ENCODE peak calls at places on chromosomes 4 and X, in four cellular contexts. One of them, this sample, is unnamed.

GRCh38 chr4:114495471-114495928 is 103.1 kb upstream of the UGT8 start:
- DNase-seq in esophagus muscularis mucosa: no peak
- DNase-seq in ovary: no peak
- DNase-seq in A549: no peak
- DNase-seq in this sample: no peak

GRCh38 chr4:102608190-102608589 is 107.0 kb downstream of the NFKB1 start:
- DNase-seq in ovary: no peak
- DNase-seq in A549: no peak
- DNase-seq in esophagus muscularis mucosa: no peak
- DNase-seq in this sample: no peak

GRCh38 chr4:127776620-127777019 is 5.5 kb upstream of the HSPA4L start:
- DNase-seq in ovary: no peak
- DNase-seq in esophagus muscularis mucosa: no peak
- DNase-seq in A549: no peak
- DNase-seq in this sample: no peak

GRCh38 chr4:81811562-81812293 is 340.0 kb upstream of the RASGEF1B start:
- DNase-seq in ovary: no peak
- DNase-seq in A549: no peak
- DNase-seq in esophagus muscularis mucosa: no peak
- DNase-seq in this sample: no peak

GRCh38 chrX:153474718-153475117 is 4.3 kb upstream of the HAUS7 start:
- DNase-seq in ovary: peak; percentile 81
- DNase-seq in esophagus muscularis mucosa: no peak
- DNase-seq in A549: no peak
- DNase-seq in this sample: no peak

GRCh38 chr4:16259531-16260246 is 33.4 kb upstream of the TAPT1 start:
- DNase-seq in A549: no peak
- DNase-seq in esophagus muscularis mucosa: no peak
- DNase-seq in ovary: no peak
- DNase-seq in this sample: no peak

GRCh38 chrX:135893294-135893817 is at the start of the genes CT45A10 and SAGE1:
- DNase-seq in ovary: no peak
- DNase-seq in esophagus muscularis mucosa: no peak
- DNase-seq in A549: peak; percentile 3
- DNase-seq in this sample: no peak

GRCh38 chr4:79241846-79242245 is 84.0 kb downstream of the NAA11 start:
- DNase-seq in esophagus muscularis mucosa: no peak
- DNase-seq in ovary: no peak
- DNase-seq in A549: no peak
- DNase-seq in this sample: no peak

GRCh38 chr4:65589331-65589730 is 81.0 kb downstream of the EPHA5 start:
- DNase-seq in ovary: no peak
- DNase-seq in A549: no peak
- DNase-seq in esophagus muscularis mucosa: no peak
- DNase-seq in this sample: no peak

GRCh38 chrX:108138814-108139213 is 47.2 kb downstream of the ATG4A start:
- DNase-seq in A549: no peak
- DNase-seq in esophagus muscularis mucosa: no peak
- DNase-seq in ovary: no peak
- DNase-seq in this sample: no peak

GRCh38 chr4:184348311-184349233 is 125.8 kb downstream of the IRF2 start:
- DNase-seq in ovary: peak; percentile 72
- DNase-seq in A549: peak; percentile 64
- DNase-seq in esophagus muscularis mucosa: no peak
- DNase-seq in this sample: no peak

GRCh38 chrX:41005445-41005992 is 79.7 kb upstream of the USP9X start:
- DNase-seq in esophagus muscularis mucosa: no peak
- DNase-seq in A549: no peak
- DNase-seq in ovary: no peak
- DNase-seq in this sample: no peak

GRCh38 chrX:20742106-20742505 is 475.4 kb upstream of the RPS6KA3 start:
- DNase-seq in esophagus muscularis mucosa: no peak
- DNase-seq in ovary: no peak
- DNase-seq in A549: no peak
- DNase-seq in this sample: no peak

GRCh38 chrX:20743054-20743453 is 476.3 kb upstream of the RPS6KA3 start:
- DNase-seq in esophagus muscularis mucosa: no peak
- DNase-seq in ovary: no peak
- DNase-seq in A549: no peak
- DNase-seq in this sample: no peak

GRCh38 chrX:20740443-20740842 is 473.7 kb upstream of the RPS6KA3 start:
- DNase-seq in A549: no peak
- DNase-seq in esophagus muscularis mucosa: no peak
- DNase-seq in ovary: no peak
- DNase-seq in this sample: no peak

GRCh38 chrX:20739038-20739745 is 472.5 kb upstream of the RPS6KA3 start:
- DNase-seq in A549: no peak
- DNase-seq in esophagus muscularis mucosa: no peak
- DNase-seq in ovary: no peak
- DNase-seq in this sample: no peak
- TF ChIP-seq EP300 in A549: no peak
- TF ChIP-seq EP300 in esophagus muscularis mucosa: no peak
- TF ChIP-seq EP300 in ovary: no peak
- TF ChIP-seq EP300 in this sample: no peak

DNA sequence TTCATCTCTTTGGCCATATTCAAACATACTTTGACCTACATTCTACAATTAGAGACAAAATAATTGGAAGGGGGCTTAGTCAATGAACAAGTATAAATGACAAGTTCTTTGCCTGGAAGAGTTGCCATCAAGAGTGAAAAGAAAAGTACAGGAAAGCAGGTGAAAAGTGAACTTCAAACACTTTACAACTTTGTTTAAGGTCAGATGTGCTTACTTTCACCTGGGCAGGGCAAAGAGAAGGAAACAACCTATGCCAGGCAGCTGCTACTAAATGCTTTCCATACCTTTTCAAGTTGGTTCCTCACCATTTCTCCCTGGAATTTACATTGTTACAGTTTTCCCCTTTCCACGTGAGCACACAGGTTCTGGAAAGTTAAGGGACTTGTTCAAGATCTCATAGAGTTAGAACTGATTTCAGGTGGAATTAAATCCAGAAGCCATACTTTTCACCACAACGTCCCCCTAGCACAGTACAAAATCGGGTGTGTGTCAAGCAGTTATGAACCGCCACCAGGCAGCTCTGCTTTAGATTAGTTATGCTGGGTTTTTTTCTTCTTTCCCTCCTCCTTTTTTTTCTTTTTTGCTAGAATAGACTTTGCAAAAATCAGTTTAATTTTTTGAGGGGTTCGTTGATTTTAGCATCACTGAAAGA is 30.9 kb upstream of the PITX2 start:
- DNase-seq in esophagus muscularis mucosa: no peak
- DNase-seq in ovary: no peak
- DNase-seq in A549: no peak
- DNase-seq in this sample: no peak
- TF ChIP-seq EP300 in esophagus muscularis mucosa: no peak
- TF ChIP-seq EP300 in ovary: no peak
- TF ChIP-seq EP300 in A549: no peak
- TF ChIP-seq EP300 in this sample: no peak

GRCh38 chr4:153257151-153257620 is 52.9 kb downstream of the TRIM2 start:
- DNase-seq in esophagus muscularis mucosa: no peak
- DNase-seq in ovary: no peak
- DNase-seq in A549: no peak
- DNase-seq in this sample: no peak
- TF ChIP-seq EP300 in esophagus muscularis mucosa: no peak
- TF ChIP-seq EP300 in ovary: no peak
- TF ChIP-seq EP300 in A549: no peak
- TF ChIP-seq EP300 in this sample: peak; percentile 61

GRCh38 chr4:177596035-177596434 is 153.8 kb upstream of the AGA start:
- DNase-seq in ovary: no peak
- DNase-seq in A549: peak; percentile 48
- DNase-seq in esophagus muscularis mucosa: no peak
- DNase-seq in this sample: no peak

GRCh38 chr4:177596991-177597390 is 154.8 kb upstream of the AGA start:
- DNase-seq in ovary: no peak
- DNase-seq in A549: no peak
- DNase-seq in esophagus muscularis mucosa: no peak
- DNase-seq in this sample: no peak

DNA sequence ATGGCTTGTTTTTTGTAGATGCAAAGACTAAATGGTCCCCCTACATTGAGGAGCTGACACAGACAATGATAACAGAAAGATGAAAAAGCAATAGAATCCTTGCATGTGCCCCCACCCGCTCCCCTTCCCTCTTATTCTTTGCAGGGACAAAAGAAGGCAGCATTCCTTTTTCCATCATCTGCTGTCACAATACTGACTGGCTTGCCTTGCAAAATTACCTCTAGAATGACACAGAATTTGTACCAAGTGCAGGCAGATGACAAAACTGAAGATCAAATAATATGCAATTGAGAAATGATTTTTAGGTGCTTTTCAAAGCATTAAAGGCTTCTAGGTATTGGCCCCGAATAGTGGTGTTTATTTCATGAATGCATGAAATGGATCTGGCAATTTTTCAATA is 153.2 kb upstream of the AGA start:
- DNase-seq in A549: no peak
- DNase-seq in esophagus muscularis mucosa: no peak
- DNase-seq in ovary: no peak
- DNase-seq in this sample: no peak
- TF ChIP-seq EP300 in A549: no peak
- TF ChIP-seq EP300 in esophagus muscularis mucosa: no peak
- TF ChIP-seq EP300 in ovary: no peak
- TF ChIP-seq EP300 in this sample: no peak

DNA sequence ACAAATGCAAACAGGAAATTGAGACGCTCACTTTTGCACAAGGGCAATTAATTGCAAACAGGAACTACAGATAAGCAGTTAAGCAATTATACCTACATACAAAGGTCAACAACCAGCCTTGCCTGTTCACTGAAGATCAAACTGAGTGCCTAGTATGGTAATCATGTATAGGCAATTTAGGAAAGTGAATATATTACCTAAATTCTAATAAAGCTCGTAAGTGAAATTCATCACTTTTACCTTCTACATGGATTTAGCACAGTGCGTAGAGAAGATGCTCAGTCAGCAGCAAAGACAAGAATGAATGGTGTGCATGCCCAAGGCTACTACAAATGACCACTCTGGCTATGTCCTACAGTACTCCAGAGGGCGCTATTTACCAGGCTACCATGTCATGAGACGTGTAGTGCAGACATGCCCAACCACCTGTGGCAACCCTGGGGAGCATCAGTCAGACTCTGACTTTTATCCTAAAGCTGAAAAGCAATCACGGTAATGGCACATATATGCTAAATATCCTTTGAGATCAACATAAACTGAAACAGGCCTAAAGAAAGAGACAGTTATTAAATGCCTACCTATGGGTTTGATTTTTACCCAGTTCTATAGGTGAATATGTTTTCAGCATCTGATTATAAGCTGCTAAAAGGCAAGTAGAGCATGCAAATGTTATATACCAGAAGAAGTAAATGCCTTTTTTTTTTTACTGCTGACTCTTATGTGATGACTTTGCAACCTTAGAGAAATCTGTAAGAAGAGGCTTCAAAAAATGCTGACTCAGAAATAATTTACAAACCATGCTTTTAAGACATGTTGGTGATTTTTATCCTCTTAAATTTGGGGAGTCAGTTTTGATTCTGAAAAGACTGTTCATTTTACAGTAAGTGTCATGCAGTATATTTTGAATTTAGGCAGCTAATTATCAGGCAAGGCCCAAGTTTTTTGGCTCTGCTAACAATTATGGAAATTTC is 178.0 kb downstream of the PPP3CA start:
- DNase-seq in esophagus muscularis mucosa: no peak
- DNase-seq in A549: peak; percentile 85
- DNase-seq in ovary: no peak
- DNase-seq in this sample: no peak
- TF ChIP-seq EP300 in esophagus muscularis mucosa: no peak
- TF ChIP-seq EP300 in A549: no peak
- TF ChIP-seq EP300 in ovary: no peak
- TF ChIP-seq EP300 in this sample: no peak

GRCh38 chr4:168321006-168321405 is 2.5 kb upstream of the DDX60 start:
- DNase-seq in A549: peak; percentile 5
- DNase-seq in esophagus muscularis mucosa: no peak
- DNase-seq in ovary: no peak
- DNase-seq in this sample: no peak

GRCh38 chr4:168319486-168320019 is 1.0 kb upstream of the DDX60 start:
- DNase-seq in ovary: no peak
- DNase-seq in A549: no peak
- DNase-seq in esophagus muscularis mucosa: no peak
- DNase-seq in this sample: no peak

DNA sequence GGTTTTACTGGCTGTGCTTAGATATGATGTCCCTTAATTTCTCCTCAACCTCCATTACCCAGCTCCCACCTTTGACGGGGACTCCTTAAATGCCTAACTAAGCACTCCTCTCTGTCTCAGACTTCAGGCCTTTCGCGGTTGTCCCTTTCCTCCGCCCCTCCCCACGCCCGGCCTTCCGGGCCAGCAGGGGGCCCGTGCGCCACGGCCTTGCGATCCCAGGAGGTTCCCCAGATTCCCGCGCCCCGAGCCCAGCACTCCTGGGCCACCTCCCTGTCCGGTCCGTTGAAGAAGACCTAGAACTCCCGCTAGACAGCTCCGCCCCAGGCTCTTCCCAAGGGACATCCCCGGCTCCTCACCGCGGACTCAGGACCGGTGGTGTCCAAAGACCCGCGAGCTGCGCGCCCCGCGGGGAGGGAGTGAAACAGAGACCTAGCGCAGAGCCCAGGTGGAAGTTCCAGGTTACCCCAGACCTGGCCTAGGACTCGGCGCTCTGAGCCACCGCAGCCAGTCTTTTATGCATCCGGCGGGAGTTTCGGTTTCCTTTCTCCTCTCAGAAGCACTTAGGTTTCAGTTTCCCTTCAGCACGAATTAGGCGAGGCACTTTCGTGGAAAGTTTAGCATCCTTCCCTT is at the start of gene DDX60:
- DNase-seq in A549: peak; percentile 75
- DNase-seq in esophagus muscularis mucosa: peak; percentile 92
- DNase-seq in ovary: peak; percentile 78
- DNase-seq in this sample: peak; percentile 26
- TF ChIP-seq EP300 in A549: no peak
- TF ChIP-seq EP300 in esophagus muscularis mucosa: no peak
- TF ChIP-seq EP300 in ovary: no peak
- TF ChIP-seq EP300 in this sample: peak; percentile 84

GRCh38 chr4:75817901-75818300 is 84.4 kb downstream of the PPEF2 start:
- DNase-seq in A549: no peak
- DNase-seq in ovary: no peak
- DNase-seq in esophagus muscularis mucosa: no peak
- DNase-seq in this sample: no peak
- TF ChIP-seq EP300 in A549: no peak
- TF ChIP-seq EP300 in ovary: no peak
- TF ChIP-seq EP300 in esophagus muscularis mucosa: no peak
- TF ChIP-seq EP300 in this sample: no peak

This sample was measured in tibial nerve.